ENCODE peak calls at places on chromosomes 11 and 22, in seven cellular contexts. Q, F, X, A, J, B and L are unnamed samples.
A peak's percentile ranks its signal among the peaks of the same experiment; 100 is the strongest.

GRCh38 chr11:77814848-77815247 is 5.7 kb downstream of the RSF1 start:
- DNase-seq in A (no peak), J (no peak), X (no peak), B (peak; percentile 27), F (no peak), Q (no peak), L (no peak)

GRCh38 chr11:27830206-27830605 is 130.0 kb upstream of the BDNF start:
- DNase-seq in F (no peak), X (no peak), B (peak; percentile 25), Q (no peak), J (no peak), A (no peak), L (no peak)

GRCh38 chr11:35919244-35919643 is 24.6 kb upstream of the LDLRAD3 start:
- DNase-seq in F (peak; percentile 12), Q (peak; percentile 44), B (peak; percentile 13), X (no peak), A (no peak), J (no peak), L (no peak)

GRCh38 chr11:91047882-91048281 is 825.0 kb upstream of the CHORDC1 start:
- DNase-seq in Q (no peak), A (no peak), J (no peak), X (no peak), F (no peak), B (peak; percentile 30), L (no peak)

GRCh38 chr11:45673441-45673840 is 8.0 kb upstream of the CHST1 start:
- DNase-seq in J (no peak), A (no peak), Q (no peak), X (no peak), F (no peak), B (no peak), L (no peak)

GRCh38 chr11:134132808-134133207 is 63.9 kb downstream of the JAM3 start:
- DNase-seq in F (peak; percentile 23), X (peak; percentile 99), J (no peak), A (no peak), Q (no peak), B (no peak), L (no peak)

GRCh38 chr11:63537293-63538101 is 889 bp downstream of the PLAAT4 start:
- DNase-seq in Q (no peak), J (no peak), B (no peak), X (no peak), A (no peak), F (peak; percentile 4), L (no peak)

GRCh38 chr22:35510481-35510934 is 30.1 kb upstream of the RASD2 start:
- DNase-seq in F (peak; percentile 75), J (peak; percentile 44), A (no peak), X (no peak), B (no peak), Q (no peak), L (no peak)

GRCh38 chr11:94184362-94184761 is 55.7 kb downstream of the PANX1 start:
- DNase-seq in Q (no peak), J (no peak), A (no peak), F (no peak), B (no peak), X (no peak), L (no peak)

GRCh38 chr11:62850911-62851806 is 11.8 kb upstream of the WDR74 start:
- DNase-seq in F (no peak), J (no peak), X (peak; percentile 59), A (peak; percentile 81), Q (no peak), B (peak; percentile 91), L (no peak)

GRCh38 chr11:86040919-86041318 is 28.0 kb downstream of the PICALM start:
- DNase-seq in X (no peak), F (no peak), Q (no peak), J (no peak), A (no peak), B (no peak), L (no peak)

DNA sequence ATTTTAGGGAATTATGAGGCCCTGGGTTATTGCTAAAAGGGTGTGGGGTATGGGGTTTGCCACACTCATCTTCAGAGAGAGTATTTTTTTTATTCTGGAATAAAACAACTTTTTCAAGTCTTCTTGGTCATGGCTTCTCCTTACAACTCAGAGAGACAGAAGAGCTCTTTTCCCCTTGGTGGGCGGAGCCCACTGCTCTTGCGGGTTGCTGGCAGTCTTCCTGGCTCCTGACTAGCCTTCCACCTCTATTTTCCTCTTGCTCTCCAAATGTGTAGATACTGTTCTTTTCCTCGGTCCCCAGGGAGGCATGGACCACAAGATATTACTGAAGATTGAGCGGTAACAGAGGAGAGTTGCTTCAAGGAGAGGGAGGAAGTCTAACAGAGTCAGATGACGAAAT is 210.6 kb downstream of the NTM start:
- DNase-seq in A (no peak), J (no peak), B (no peak), F (no peak), Q (no peak), X (no peak), L (no peak)
- H4K8ac ChIP-seq in A (no peak overlapping the region), J (no peak overlapping the region), B (no peak overlapping the region), F (no peak overlapping the region), Q (no peak overlapping the region), X (no peak overlapping the region), L (no peak overlapping the region)

GRCh38 chr11:69854719-69855118 is 35.5 kb upstream of the FGF3 start:
- DNase-seq in Q (no peak), F (peak; percentile 50), B (no peak), J (peak; percentile 35), X (peak; percentile 68), A (no peak), L (no peak)

GRCh38 chr11:69848196-69848595 is 29.0 kb upstream of the FGF3 start:
- DNase-seq in A (no peak), J (peak; percentile 21), Q (no peak), X (peak; percentile 27), B (no peak), F (peak; percentile 32), L (no peak)

GRCh38 chr11:69852051-69852450 is 32.8 kb upstream of the FGF3 start:
- DNase-seq in A (no peak), B (peak; percentile 31), Q (no peak), F (no peak), J (no peak), X (no peak), L (no peak)
- H4K8ac ChIP-seq in A (no peak overlapping the region), B (no peak overlapping the region), Q (no peak overlapping the region), F (no peak overlapping the region), J (no peak overlapping the region), X (no peak overlapping the region), L (no peak overlapping the region)

GRCh38 chr11:79081441-79082124 is 359.2 kb downstream of the TENM4 start:
- DNase-seq in Q (no peak), B (no peak), X (no peak), F (peak; percentile 76), A (no peak), J (peak; percentile 34), L (no peak)

GRCh38 chr11:79082280-79082679 is 358.6 kb downstream of the TENM4 start:
- DNase-seq in Q (no peak), X (no peak), F (no peak), B (no peak), A (no peak), J (no peak), L (no peak)

GRCh38 chr11:79082920-79083319 is 357.9 kb downstream of the TENM4 start:
- DNase-seq in X (no peak), A (no peak), Q (peak; percentile 69), B (no peak), J (no peak), F (no peak), L (no peak)

GRCh38 chr11:79084382-79084781 is 356.4 kb downstream of the TENM4 start:
- DNase-seq in X (no peak), Q (no peak), A (no peak), J (no peak), F (no peak), B (no peak), L (no peak)

GRCh38 chr11:79083346-79083745 is 357.5 kb downstream of the TENM4 start:
- DNase-seq in J (no peak), F (peak; percentile 26), A (no peak), B (no peak), Q (no peak), X (no peak), L (no peak)
- H4K8ac ChIP-seq in J (no peak overlapping the region), F (no peak overlapping the region), A (no peak overlapping the region), B (no peak overlapping the region), Q (no peak overlapping the region), X (peak overlapping the region; percentile 25), L (no peak overlapping the region)

GRCh38 chr22:30681840-30682239 is 12.8 kb upstream of the OSBP2 start:
- DNase-seq in Q (no peak), J (no peak), X (no peak), B (no peak), A (no peak), F (no peak), L (no peak)
- H4K8ac ChIP-seq in Q (no peak overlapping the region), J (no peak overlapping the region), X (no peak overlapping the region), B (no peak overlapping the region), A (no peak overlapping the region), F (no peak overlapping the region), L (no peak overlapping the region)

DNA sequence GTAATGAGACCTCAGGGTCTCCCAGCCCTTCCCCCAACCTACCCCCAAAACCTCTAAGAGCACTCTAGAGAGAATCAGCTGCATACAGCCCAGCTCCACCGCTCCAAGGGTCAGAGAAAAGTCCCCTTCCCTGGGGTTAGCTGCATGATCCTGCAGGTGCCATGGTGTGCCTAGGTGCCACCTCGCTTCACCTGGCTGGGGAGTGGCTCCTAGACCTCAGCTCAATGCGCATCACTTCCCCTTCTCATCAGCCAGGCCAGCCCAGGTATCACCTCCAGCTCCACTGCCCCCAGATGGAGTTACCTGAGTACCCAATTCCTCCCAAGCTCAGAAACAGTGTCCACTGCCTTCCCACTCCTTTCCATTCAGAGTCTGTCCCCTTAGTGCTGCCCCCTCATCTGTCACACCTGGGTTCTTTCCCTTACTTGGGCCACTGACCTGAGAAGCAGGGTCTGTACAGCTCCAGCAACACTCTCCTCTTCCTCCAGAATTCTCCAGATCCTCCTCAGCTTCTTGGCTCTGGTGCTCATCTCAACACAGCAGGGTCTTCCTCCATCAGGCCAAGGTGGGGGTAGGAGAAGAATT is 1.3 kb downstream of the STARD10 start:
- DNase-seq in F (no peak), Q (no peak), J (no peak), X (no peak), A (no peak), B (no peak), L (no peak)
- H4K8ac ChIP-seq in F (peak overlapping the region; percentile 94), Q (no peak overlapping the region), J (no peak overlapping the region), X (no peak overlapping the region), A (no peak overlapping the region), B (no peak overlapping the region), L (no peak overlapping the region)

GRCh38 chr22:50222508-50222907 is 21.7 kb downstream of the SELENOO start:
- DNase-seq in J (no peak), A (no peak), F (no peak), X (no peak), B (no peak), Q (no peak), L (no peak)
- H4K8ac ChIP-seq in J (no peak overlapping the region), A (no peak overlapping the region), F (no peak overlapping the region), X (no peak overlapping the region), B (no peak overlapping the region), Q (no peak overlapping the region), L (no peak overlapping the region)

GRCh38 chr22:48035897-48036296 is 1273.4 kb downstream of the TBC1D22A start:
- DNase-seq in A (no peak), F (no peak), X (no peak), B (no peak), J (no peak), Q (no peak), L (no peak)

GRCh38 chr22:48031589-48031988 is 1269.1 kb downstream of the TBC1D22A start:
- DNase-seq in A (no peak), Q (no peak), X (no peak), B (no peak), F (no peak), J (no peak), L (no peak)
- H4K8ac ChIP-seq in A (no peak overlapping the region), Q (no peak overlapping the region), X (no peak overlapping the region), B (no peak overlapping the region), F (no peak overlapping the region), J (no peak overlapping the region), L (no peak overlapping the region)